ENCODE peak calls at places on chromosomes 5 and 9, in eight cellular contexts. One of them, this sample, is unnamed.

GRCh38 chr5:81363093-81363886 is 30.6 kb downstream of the ACOT12 start:
- DNase-seq in HCT116: no peak
- DNase-seq in epithelial cell of esophagus: peak
- DNase-seq in stimulated activated CD8-positive, alpha-beta memory T cell treated with anti-CD3 and anti-CD28 coated beads, Interleukin-4, amount 100 ng/mL, for 24 hours: no peak
- DNase-seq in fibroblast of gingiva: no peak
- DNase-seq in HS-27A: no peak
- DNase-seq in SK-N-DZ: no peak
- DNase-seq in HT1080: no peak
- DNase-seq in this sample: no peak

GRCh38 chr9:113562653-113563381 is 99.3 kb downstream of the RGS3 start:
- DNase-seq in SK-N-DZ: no peak
- DNase-seq in fibroblast of gingiva: no peak
- DNase-seq in HS-27A: no peak
- DNase-seq in stimulated activated CD8-positive, alpha-beta memory T cell treated with anti-CD3 and anti-CD28 coated beads, Interleukin-4, amount 100 ng/mL, for 24 hours: no peak
- DNase-seq in epithelial cell of esophagus: no peak
- DNase-seq in HT1080: no peak
- DNase-seq in HCT116: no peak
- DNase-seq in this sample: no peak

GRCh38 chr5:149990518-149991376 is 9.7 kb downstream of the TIGD6 start:
- DNase-seq in HT1080: peak
- DNase-seq in stimulated activated CD8-positive, alpha-beta memory T cell treated with anti-CD3 and anti-CD28 coated beads, Interleukin-4, amount 100 ng/mL, for 24 hours: peak
- DNase-seq in HCT116: peak
- DNase-seq in SK-N-DZ: peak
- DNase-seq in HS-27A: no peak
- DNase-seq in fibroblast of gingiva: peak
- DNase-seq in epithelial cell of esophagus: peak
- DNase-seq in this sample: peak

GRCh38 chr5:108625654-108626053 is 122.0 kb upstream of the FER start:
- DNase-seq in fibroblast of gingiva: no peak
- DNase-seq in HT1080: no peak
- DNase-seq in stimulated activated CD8-positive, alpha-beta memory T cell treated with anti-CD3 and anti-CD28 coated beads, Interleukin-4, amount 100 ng/mL, for 24 hours: no peak
- DNase-seq in SK-N-DZ: no peak
- DNase-seq in HS-27A: no peak
- DNase-seq in HCT116: no peak
- DNase-seq in epithelial cell of esophagus: no peak
- DNase-seq in this sample: no peak

GRCh38 chr9:132782106-132782505 is 96.0 kb downstream of the AK8 start:
- DNase-seq in HS-27A: no peak
- DNase-seq in HT1080: no peak
- DNase-seq in fibroblast of gingiva: no peak
- DNase-seq in SK-N-DZ: no peak
- DNase-seq in HCT116: no peak
- DNase-seq in stimulated activated CD8-positive, alpha-beta memory T cell treated with anti-CD3 and anti-CD28 coated beads, Interleukin-4, amount 100 ng/mL, for 24 hours: no peak
- DNase-seq in epithelial cell of esophagus: no peak
- DNase-seq in this sample: no peak

GRCh38 chr9:2676466-2676865 is 40.8 kb upstream of the KCNV2 start:
- DNase-seq in fibroblast of gingiva: no peak
- DNase-seq in stimulated activated CD8-positive, alpha-beta memory T cell treated with anti-CD3 and anti-CD28 coated beads, Interleukin-4, amount 100 ng/mL, for 24 hours: no peak
- DNase-seq in HS-27A: no peak
- DNase-seq in HT1080: peak
- DNase-seq in HCT116: no peak
- DNase-seq in SK-N-DZ: no peak
- DNase-seq in epithelial cell of esophagus: peak
- DNase-seq in this sample: no peak

GRCh38 chr9:133584559-133585476 is 24.4 kb downstream of the FAM163B start:
- DNase-seq in fibroblast of gingiva: no peak
- DNase-seq in SK-N-DZ: no peak
- DNase-seq in epithelial cell of esophagus: no peak
- DNase-seq in HS-27A: no peak
- DNase-seq in stimulated activated CD8-positive, alpha-beta memory T cell treated with anti-CD3 and anti-CD28 coated beads, Interleukin-4, amount 100 ng/mL, for 24 hours: no peak
- DNase-seq in HT1080: no peak
- DNase-seq in HCT116: no peak
- DNase-seq in this sample: no peak

GRCh38 chr9:26863074-26863473 is 29.5 kb downstream of the CAAP1 start:
- DNase-seq in HS-27A: no peak
- DNase-seq in fibroblast of gingiva: peak
- DNase-seq in stimulated activated CD8-positive, alpha-beta memory T cell treated with anti-CD3 and anti-CD28 coated beads, Interleukin-4, amount 100 ng/mL, for 24 hours: no peak
- DNase-seq in epithelial cell of esophagus: peak
- DNase-seq in HCT116: no peak
- DNase-seq in SK-N-DZ: no peak
- DNase-seq in HT1080: no peak
- DNase-seq in this sample: no peak

GRCh38 chr5:59519338-59519737 is 374.2 kb downstream of the PDE4D start:
- DNase-seq in HS-27A: no peak
- DNase-seq in fibroblast of gingiva: no peak
- DNase-seq in epithelial cell of esophagus: no peak
- DNase-seq in HCT116: no peak
- DNase-seq in HT1080: no peak
- DNase-seq in stimulated activated CD8-positive, alpha-beta memory T cell treated with anti-CD3 and anti-CD28 coated beads, Interleukin-4, amount 100 ng/mL, for 24 hours: no peak
- DNase-seq in SK-N-DZ: no peak
- DNase-seq in this sample: no peak

GRCh38 chr5:151463137-151464029 is 16.0 kb downstream of the SLC36A1 start:
- DNase-seq in fibroblast of gingiva: no peak
- DNase-seq in HCT116: no peak
- DNase-seq in SK-N-DZ: no peak
- DNase-seq in epithelial cell of esophagus: no peak
- DNase-seq in HS-27A: no peak
- DNase-seq in HT1080: no peak
- DNase-seq in stimulated activated CD8-positive, alpha-beta memory T cell treated with anti-CD3 and anti-CD28 coated beads, Interleukin-4, amount 100 ng/mL, for 24 hours: no peak
- DNase-seq in this sample: no peak

GRCh38 chr5:34576849-34577248 is 79.3 kb upstream of the RAI14 start:
- DNase-seq in HS-27A: no peak
- DNase-seq in fibroblast of gingiva: no peak
- DNase-seq in SK-N-DZ: no peak
- DNase-seq in HCT116: no peak
- DNase-seq in stimulated activated CD8-positive, alpha-beta memory T cell treated with anti-CD3 and anti-CD28 coated beads, Interleukin-4, amount 100 ng/mL, for 24 hours: no peak
- DNase-seq in epithelial cell of esophagus: no peak
- DNase-seq in HT1080: no peak
- DNase-seq in this sample: no peak

GRCh38 chr5:131795879-131796792 is 681 bp downstream of the FNIP1 start:
- DNase-seq in fibroblast of gingiva: peak
- DNase-seq in epithelial cell of esophagus: peak
- DNase-seq in HS-27A: no peak
- DNase-seq in HT1080: peak
- DNase-seq in HCT116: no peak
- DNase-seq in stimulated activated CD8-positive, alpha-beta memory T cell treated with anti-CD3 and anti-CD28 coated beads, Interleukin-4, amount 100 ng/mL, for 24 hours: peak
- DNase-seq in SK-N-DZ: peak
- DNase-seq in this sample: peak

GRCh38 chr5:152406082-152406481 is 1.0 kb upstream of the NMUR2 start:
- DNase-seq in fibroblast of gingiva: no peak
- DNase-seq in SK-N-DZ: no peak
- DNase-seq in HT1080: no peak
- DNase-seq in HCT116: no peak
- DNase-seq in stimulated activated CD8-positive, alpha-beta memory T cell treated with anti-CD3 and anti-CD28 coated beads, Interleukin-4, amount 100 ng/mL, for 24 hours: no peak
- DNase-seq in HS-27A: no peak
- DNase-seq in epithelial cell of esophagus: no peak
- DNase-seq in this sample: no peak

GRCh38 chr5:75034137-75034739 is 18.1 kb downstream of the GCNT4 start:
- DNase-seq in HCT116: no peak
- DNase-seq in epithelial cell of esophagus: peak
- DNase-seq in HT1080: no peak
- DNase-seq in fibroblast of gingiva: no peak
- DNase-seq in HS-27A: no peak
- DNase-seq in SK-N-DZ: no peak
- DNase-seq in stimulated activated CD8-positive, alpha-beta memory T cell treated with anti-CD3 and anti-CD28 coated beads, Interleukin-4, amount 100 ng/mL, for 24 hours: no peak
- DNase-seq in this sample: no peak

GRCh38 chr9:4596165-4596922 is 65.8 kb upstream of the PLPP6 start:
- DNase-seq in stimulated activated CD8-positive, alpha-beta memory T cell treated with anti-CD3 and anti-CD28 coated beads, Interleukin-4, amount 100 ng/mL, for 24 hours: no peak
- DNase-seq in HT1080: no peak
- DNase-seq in fibroblast of gingiva: no peak
- DNase-seq in HS-27A: no peak
- DNase-seq in epithelial cell of esophagus: no peak
- DNase-seq in SK-N-DZ: no peak
- DNase-seq in HCT116: no peak
- DNase-seq in this sample: no peak

GRCh38 chr5:14723648-14724231 is 59.2 kb downstream of the OTULIN start:
- DNase-seq in HS-27A: no peak
- DNase-seq in HT1080: peak
- DNase-seq in HCT116: no peak
- DNase-seq in SK-N-DZ: no peak
- DNase-seq in fibroblast of gingiva: no peak
- DNase-seq in epithelial cell of esophagus: peak
- DNase-seq in stimulated activated CD8-positive, alpha-beta memory T cell treated with anti-CD3 and anti-CD28 coated beads, Interleukin-4, amount 100 ng/mL, for 24 hours: no peak
- DNase-seq in this sample: no peak

GRCh38 chr5:138937392-138938387 is 62.6 kb upstream of the LRRTM2 start:
- DNase-seq in SK-N-DZ: no peak
- DNase-seq in epithelial cell of esophagus: no peak
- DNase-seq in HCT116: no peak
- DNase-seq in HS-27A: no peak
- DNase-seq in stimulated activated CD8-positive, alpha-beta memory T cell treated with anti-CD3 and anti-CD28 coated beads, Interleukin-4, amount 100 ng/mL, for 24 hours: no peak
- DNase-seq in fibroblast of gingiva: no peak
- DNase-seq in HT1080: no peak
- DNase-seq in this sample: no peak

GRCh38 chr5:126280343-126280742 is 142.9 kb upstream of the GRAMD2B start:
- DNase-seq in HT1080: no peak
- DNase-seq in fibroblast of gingiva: no peak
- DNase-seq in HS-27A: no peak
- DNase-seq in SK-N-DZ: no peak
- DNase-seq in stimulated activated CD8-positive, alpha-beta memory T cell treated with anti-CD3 and anti-CD28 coated beads, Interleukin-4, amount 100 ng/mL, for 24 hours: no peak
- DNase-seq in HCT116: no peak
- DNase-seq in epithelial cell of esophagus: no peak
- DNase-seq in this sample: no peak

GRCh38 chr9:136310273-136311030 is 6.6 kb upstream of the CCDC187 start:
- DNase-seq in stimulated activated CD8-positive, alpha-beta memory T cell treated with anti-CD3 and anti-CD28 coated beads, Interleukin-4, amount 100 ng/mL, for 24 hours: no peak
- DNase-seq in SK-N-DZ: no peak
- DNase-seq in fibroblast of gingiva: no peak
- DNase-seq in HT1080: no peak
- DNase-seq in HCT116: no peak
- DNase-seq in epithelial cell of esophagus: no peak
- DNase-seq in HS-27A: no peak
- DNase-seq in this sample: no peak

GRCh38 chr5:43683884-43684471 is 81.0 kb downstream of the NNT start:
- DNase-seq in fibroblast of gingiva: no peak
- DNase-seq in stimulated activated CD8-positive, alpha-beta memory T cell treated with anti-CD3 and anti-CD28 coated beads, Interleukin-4, amount 100 ng/mL, for 24 hours: no peak
- DNase-seq in SK-N-DZ: no peak
- DNase-seq in HS-27A: no peak
- DNase-seq in epithelial cell of esophagus: no peak
- DNase-seq in HT1080: no peak
- DNase-seq in HCT116: no peak
- DNase-seq in this sample: no peak

GRCh38 chr9:136726631-136727191 is 14.3 kb downstream of the DIPK1B start:
- DNase-seq in HT1080: no peak
- DNase-seq in epithelial cell of esophagus: peak
- DNase-seq in fibroblast of gingiva: peak
- DNase-seq in SK-N-DZ: peak
- DNase-seq in HCT116: no peak
- DNase-seq in stimulated activated CD8-positive, alpha-beta memory T cell treated with anti-CD3 and anti-CD28 coated beads, Interleukin-4, amount 100 ng/mL, for 24 hours: no peak
- DNase-seq in HS-27A: no peak
- DNase-seq in this sample: no peak

GRCh38 chr5:36206913-36207312 is 34.8 kb downstream of the NADK2 start:
- DNase-seq in HT1080: no peak
- DNase-seq in HS-27A: no peak
- DNase-seq in epithelial cell of esophagus: peak
- DNase-seq in HCT116: no peak
- DNase-seq in fibroblast of gingiva: no peak
- DNase-seq in stimulated activated CD8-positive, alpha-beta memory T cell treated with anti-CD3 and anti-CD28 coated beads, Interleukin-4, amount 100 ng/mL, for 24 hours: no peak
- DNase-seq in SK-N-DZ: no peak
- DNase-seq in this sample: no peak

GRCh38 chr9:81720450-81721086 is 31.2 kb upstream of the TLE1 start:
- DNase-seq in epithelial cell of esophagus: no peak
- DNase-seq in SK-N-DZ: no peak
- DNase-seq in fibroblast of gingiva: no peak
- DNase-seq in HT1080: no peak
- DNase-seq in stimulated activated CD8-positive, alpha-beta memory T cell treated with anti-CD3 and anti-CD28 coated beads, Interleukin-4, amount 100 ng/mL, for 24 hours: no peak
- DNase-seq in HCT116: no peak
- DNase-seq in HS-27A: no peak
- DNase-seq in this sample: no peak

GRCh38 chr9:107480386-107480789 is 9.2 kb downstream of the KLF4 start:
- DNase-seq in HT1080: peak
- DNase-seq in stimulated activated CD8-positive, alpha-beta memory T cell treated with anti-CD3 and anti-CD28 coated beads, Interleukin-4, amount 100 ng/mL, for 24 hours: no peak
- DNase-seq in epithelial cell of esophagus: peak
- DNase-seq in HCT116: no peak
- DNase-seq in SK-N-DZ: no peak
- DNase-seq in HS-27A: no peak
- DNase-seq in fibroblast of gingiva: peak
- DNase-seq in this sample: no peak

GRCh38 chr5:172187118-172188032 is 649 bp downstream of the STK10 start:
- DNase-seq in SK-N-DZ: peak
- DNase-seq in HS-27A: peak
- DNase-seq in stimulated activated CD8-positive, alpha-beta memory T cell treated with anti-CD3 and anti-CD28 coated beads, Interleukin-4, amount 100 ng/mL, for 24 hours: peak
- DNase-seq in epithelial cell of esophagus: peak
- DNase-seq in HCT116: peak
- DNase-seq in fibroblast of gingiva: peak
- DNase-seq in HT1080: peak
- DNase-seq in this sample: peak

GRCh38 chr9:130276121-130276520 is 10.6 kb downstream of the HMCN2 start:
- DNase-seq in stimulated activated CD8-positive, alpha-beta memory T cell treated with anti-CD3 and anti-CD28 coated beads, Interleukin-4, amount 100 ng/mL, for 24 hours: no peak
- DNase-seq in HT1080: peak
- DNase-seq in HCT116: no peak
- DNase-seq in fibroblast of gingiva: no peak
- DNase-seq in epithelial cell of esophagus: peak
- DNase-seq in SK-N-DZ: no peak
- DNase-seq in HS-27A: peak
- DNase-seq in this sample: no peak

GRCh38 chr5:159402328-159402727 is 72.0 kb upstream of the IL12B start:
- DNase-seq in HT1080: peak
- DNase-seq in HCT116: no peak
- DNase-seq in epithelial cell of esophagus: peak
- DNase-seq in stimulated activated CD8-positive, alpha-beta memory T cell treated with anti-CD3 and anti-CD28 coated beads, Interleukin-4, amount 100 ng/mL, for 24 hours: no peak
- DNase-seq in SK-N-DZ: no peak
- DNase-seq in HS-27A: no peak
- DNase-seq in fibroblast of gingiva: no peak
- DNase-seq in this sample: no peak

GRCh38 chr5:72133212-72133990 is 26.1 kb downstream of the MAP1B start:
- DNase-seq in HCT116: no peak
- DNase-seq in fibroblast of gingiva: no peak
- DNase-seq in SK-N-DZ: no peak
- DNase-seq in stimulated activated CD8-positive, alpha-beta memory T cell treated with anti-CD3 and anti-CD28 coated beads, Interleukin-4, amount 100 ng/mL, for 24 hours: no peak
- DNase-seq in epithelial cell of esophagus: peak
- DNase-seq in HS-27A: no peak
- DNase-seq in HT1080: peak
- DNase-seq in this sample: no peak

GRCh38 chr9:129198737-129199435 is 20.8 kb upstream of the IER5L start:
- DNase-seq in HS-27A: no peak
- DNase-seq in SK-N-DZ: no peak
- DNase-seq in HCT116: no peak
- DNase-seq in stimulated activated CD8-positive, alpha-beta memory T cell treated with anti-CD3 and anti-CD28 coated beads, Interleukin-4, amount 100 ng/mL, for 24 hours: no peak
- DNase-seq in fibroblast of gingiva: no peak
- DNase-seq in HT1080: no peak
- DNase-seq in epithelial cell of esophagus: no peak
- DNase-seq in this sample: no peak

GRCh38 chr5:157511656-157512644 is 51.9 kb downstream of the NIPAL4 start:
- DNase-seq in SK-N-DZ: no peak
- DNase-seq in HT1080: peak
- DNase-seq in stimulated activated CD8-positive, alpha-beta memory T cell treated with anti-CD3 and anti-CD28 coated beads, Interleukin-4, amount 100 ng/mL, for 24 hours: no peak
- DNase-seq in HCT116: peak
- DNase-seq in fibroblast of gingiva: peak
- DNase-seq in epithelial cell of esophagus: peak
- DNase-seq in HS-27A: peak
- DNase-seq in this sample: peak

GRCh38 chr5:78601622-78602314 is 46.8 kb downstream of the LHFPL2 start:
- DNase-seq in HCT116: no peak
- DNase-seq in SK-N-DZ: no peak
- DNase-seq in epithelial cell of esophagus: no peak
- DNase-seq in HT1080: peak
- DNase-seq in HS-27A: no peak
- DNase-seq in fibroblast of gingiva: no peak
- DNase-seq in stimulated activated CD8-positive, alpha-beta memory T cell treated with anti-CD3 and anti-CD28 coated beads, Interleukin-4, amount 100 ng/mL, for 24 hours: no peak
- DNase-seq in this sample: no peak

GRCh38 chr9:26779072-26779471 is 113.5 kb downstream of the CAAP1 start:
- DNase-seq in fibroblast of gingiva: no peak
- DNase-seq in HT1080: peak
- DNase-seq in stimulated activated CD8-positive, alpha-beta memory T cell treated with anti-CD3 and anti-CD28 coated beads, Interleukin-4, amount 100 ng/mL, for 24 hours: no peak
- DNase-seq in HS-27A: no peak
- DNase-seq in HCT116: peak
- DNase-seq in SK-N-DZ: no peak
- DNase-seq in epithelial cell of esophagus: peak
- DNase-seq in this sample: no peak